ENCODE peak calls at places on chromosomes 1 and 21, in four cellular contexts. S is HTR-8/SVneo; P is activated naive CD4-positive, alpha-beta T cell treated with Interleukin-2 at 50 U/mL for 16 hours; W is NCI-H1092. F is an unnamed sample.

GRCh38 chr1:226979115-226979516 is 39.0 kb downstream of the COQ8A start:
- DNase-seq in W (no peak), P (no peak), S (no peak), F (peak; percentile 79)

GRCh38 chr1:50347933-50348332 is 75.3 kb downstream of the DMRTA2 start:
- DNase-seq in P (no peak), S (no peak), W (no peak), F (no peak)

GRCh38 chr21:45405819-45406762 is 1.1 kb downstream of the COL18A1 start:
- DNase-seq in W (no peak), S (peak; percentile 35), P (no peak), F (no peak)

GRCh38 chr1:95236784-95237575 is 3.0 kb downstream of the RWDD3 start:
- DNase-seq in P (no peak), W (no peak), S (no peak), F (no peak)

GRCh38 chr1:54356680-54357147 is 49.5 kb downstream of the SSBP3 start:
- DNase-seq in S (no peak), P (peak; percentile 10), W (no peak), F (no peak)

GRCh38 chr1:66282343-66282852 is 251.6 kb upstream of the SGIP1 start:
- DNase-seq in W (no peak), P (peak; percentile 65), S (peak; percentile 14), F (no peak)

GRCh38 chr1:44316231-44316759 is 38.8 kb downstream of the ERI3 start:
- DNase-seq in W (no peak), S (no peak), P (no peak), F (no peak)

GRCh38 chr1:58430355-58431335 is 115.9 kb downstream of the OMA1 start:
- DNase-seq in W (no peak), S (no peak), P (no peak), F (no peak)

GRCh38 chr1:6464915-6465314 is 1.1 kb downstream of the TNFRSF25 start:
- DNase-seq in W (no peak), P (peak; percentile 26), S (no peak), F (no peak)

GRCh38 chr21:41175080-41175479 is 7.1 kb downstream of the BACE2 start:
- DNase-seq in S (no peak), P (no peak), W (no peak), F (no peak)

GRCh38 chr1:229972600-229973296 is 94.3 kb upstream of the GALNT2 start:
- DNase-seq in P (no peak), W (no peak), S (no peak), F (no peak)

GRCh38 chr1:243596441-243597183 is 253.4 kb downstream of the AKT3 start:
- DNase-seq in P (peak; percentile 36), W (no peak), S (peak; percentile 45), F (no peak)

GRCh38 chr1:162485236-162485635 is 12.4 kb upstream of the UHMK1 start:
- DNase-seq in S (no peak), P (no peak), W (no peak), F (no peak)

GRCh38 chr1:216854836-216855485 is 131.7 kb upstream of the ESRRG start:
- DNase-seq in W (no peak), S (no peak), P (no peak), F (no peak)

GRCh38 chr1:34928066-34928864 is 1.2 kb downstream of the DLGAP3 start:
- DNase-seq in S (no peak), W (no peak), P (no peak), F (no peak)

GRCh38 chr1:174160109-174160473 is 771 bp downstream of the RABGAP1L start:
- DNase-seq in P (peak; percentile 36), S (peak; percentile 31), W (no peak), F (no peak)

GRCh38 chr1:67534627-67535065 is 104.4 kb upstream of the SERBP1 start:
- DNase-seq in W (no peak), S (no peak), P (no peak), F (no peak)

GRCh38 chr1:242081446-242081845 is 82.5 kb upstream of the MAP1LC3C start:
- DNase-seq in W (no peak), P (no peak), S (no peak), F (no peak)

GRCh38 chr1:181122227-181122626 is 33.7 kb downstream of the IER5 start:
- DNase-seq in S (no peak), W (no peak), P (no peak), F (no peak)

GRCh38 chr21:45073301-45074047 is 906 bp upstream of the ADARB1 start:
- DNase-seq in W (peak; percentile 38), S (no peak), P (no peak), F (peak; percentile 89)

GRCh38 chr21:39712976-39713375 is 32.0 kb upstream of the IGSF5 start:
- DNase-seq in P (no peak), S (no peak), W (peak; percentile 72), F (no peak)

GRCh38 chr1:83959824-83960441 is 39.0 kb downstream of the TTLL7 start:
- DNase-seq in S (no peak), P (no peak), W (no peak), F (no peak)

GRCh38 chr1:166379447-166379846 is 212.6 kb upstream of the FAM78B start:
- DNase-seq in P (no peak), S (no peak), W (no peak), F (no peak)

GRCh38 chr1:37574834-37575479 is 18.2 kb downstream of the DNALI1 start:
- DNase-seq in W (no peak), S (no peak), P (no peak), F (no peak)

GRCh38 chr1:233244183-233244582 is 51.3 kb downstream of the PCNX2 start:
- DNase-seq in S (no peak), W (no peak), P (no peak), F (no peak)

GRCh38 chr1:239814306-239814881 is 277.3 kb upstream of the FMN2 start:
- DNase-seq in P (peak; percentile 27), S (peak; percentile 86), W (no peak), F (no peak)

GRCh38 chr1:2084306-2084705 is 34.1 kb downstream of the PRKCZ start:
- DNase-seq in P (no peak), W (no peak), S (no peak), F (no peak)

GRCh38 chr1:17688217-17688810 is 66.8 kb upstream of the ACTL8 start:
- DNase-seq in S (no peak), P (no peak), W (peak; percentile 24), F (no peak)

GRCh38 chr1:183887826-183888819 is 83.2 kb downstream of the RGL1 start:
- DNase-seq in S (no peak), P (no peak), W (no peak), F (no peak)

GRCh38 chr1:235831148-235831547 is 35.6 kb downstream of the LYST start:
- DNase-seq in S (peak; percentile 27), W (no peak), P (peak; percentile 6), F (no peak)

GRCh38 chr21:37914211-37914900 is 1.9 kb downstream of the KCNJ6 start:
- DNase-seq in P (no peak), W (peak; percentile 47), S (no peak), F (no peak)

GRCh38 chr1:212007896-212008295 is 27.5 kb downstream of the INTS7 start:
- DNase-seq in S (no peak), P (no peak), W (no peak), F (no peak)

GRCh38 chr1:40252601-40253000 is 4.9 kb downstream of the TMCO2 start:
- DNase-seq in P (no peak), W (no peak), S (no peak), F (no peak)